ENCODE peak calls at places on chromosomes 11 and 22, in six cellular contexts. T is fibroblast of lung, C is T-helper 1 cell, J is erythroblast, R is caudate nucleus, O is lung microvascular endothelial cell. M is an unnamed sample.

GRCh38 chr11:46524201-46524600 is 69.6 kb downstream of the AMBRA1 start:
- DNase-seq in J (no peak), C (no peak), R (no peak), T (no peak), O (no peak), M (no peak)

GRCh38 chr11:14626650-14627049 is 17.0 kb upstream of the PDE3B start:
- DNase-seq in O (no peak), T (no peak), R (no peak), J (no peak), C (no peak), M (no peak)

GRCh38 chr11:33387996-33388395 is 130.8 kb downstream of the HIPK3 start:
- DNase-seq in R (no peak), C (no peak), O (no peak), J (no peak), T (no peak), M (no peak)

GRCh38 chr22:40383905-40384304 is 13.5 kb downstream of the SGSM3 start:
- DNase-seq in C (no peak), T (peak), R (no peak), O (no peak), J (peak), M (no peak)

GRCh38 chr11:86116386-86116726 is 47.5 kb upstream of the PICALM start:
- DNase-seq in O (no peak), R (no peak), J (no peak), T (peak), C (peak), M (no peak)

GRCh38 chr11:9982796-9983579 is 311.0 kb downstream of the SBF2 start:
- DNase-seq in J (no peak), C (no peak), T (peak), O (no peak), R (no peak), M (no peak)

GRCh38 chr11:64229090-64229958 is 1.0 kb upstream of the DNAJC4 start:
- DNase-seq in O (no peak), R (no peak), C (no peak), T (no peak), J (no peak), M (no peak)

GRCh38 chr11:121391914-121392313 is 60.2 kb upstream of the SORL1 start:
- DNase-seq in T (no peak), C (no peak), R (no peak), J (peak), O (no peak), M (no peak)

GRCh38 chr11:120316880-120317688 is 8.0 kb upstream of the TLCD5 start:
- DNase-seq in C (no peak), J (no peak), R (no peak), O (no peak), T (no peak), M (no peak)

GRCh38 chr11:3667149-3668035 is 3.8 kb downstream of the CHRNA10 start:
- DNase-seq in J (no peak), C (no peak), O (no peak), T (no peak), R (no peak), M (no peak)

GRCh38 chr22:50712341-50713007 is 25.5 kb upstream of the ACR start:
- DNase-seq in J (no peak), R (no peak), O (no peak), C (no peak), T (no peak), M (no peak)

GRCh38 chr22:28855355-28856094 is 27.8 kb upstream of the ZNRF3 start:
- DNase-seq in R (no peak), O (peak), J (peak), C (peak), T (peak), M (peak)

GRCh38 chr11:59822989-59823566 is 12.5 kb upstream of the MRPL16 start:
- DNase-seq in J (peak), C (peak), T (peak), O (peak), R (no peak), M (no peak)

GRCh38 chr11:93089474-93090102 is 108.2 kb downstream of the SLC36A4 start:
- DNase-seq in C (no peak), T (peak), R (no peak), O (peak), J (peak), M (peak)

GRCh38 chr11:47571895-47572294 is 6.5 kb downstream of the PTPMT1 start:
- DNase-seq in R (no peak), T (peak), C (no peak), J (no peak), O (no peak), M (no peak)